ENCODE peak calls at places on chromosome 19, in ten cellular contexts. One of them, this sample, is unnamed.
A peak's percentile ranks its signal among the peaks of the same experiment; 100 is the strongest.

GRCh38 chr19:41098762-41099161 is 10.5 kb downstream of the CYP2A13 start:
- DNase-seq in activated T-cell treated with anti-CD3 and anti-CD28 coated beads, Interleukin-2, amount 50 U/mL, for 72 hours: no peak
- DNase-seq in immature natural killer cell: no peak
- DNase-seq in germinal center: no peak
- DNase-seq in substantia nigra: no peak
- DNase-seq in mesothelial cell of epicardium: no peak
- DNase-seq in AG09319: no peak
- DNase-seq in IMR-90: no peak
- DNase-seq in iris pigment epithelial cell: no peak
- DNase-seq in T-cell: no peak
- DNase-seq in this sample: no peak

GRCh38 chr19:33424181-33424580 is 50.7 kb downstream of the CEBPG start:
- DNase-seq in substantia nigra: no peak
- DNase-seq in germinal center: no peak
- DNase-seq in T-cell: no peak
- DNase-seq in immature natural killer cell: no peak
- DNase-seq in IMR-90: no peak
- DNase-seq in iris pigment epithelial cell: no peak
- DNase-seq in mesothelial cell of epicardium: no peak
- DNase-seq in AG09319: no peak
- DNase-seq in activated T-cell treated with anti-CD3 and anti-CD28 coated beads, Interleukin-2, amount 50 U/mL, for 72 hours: no peak
- DNase-seq in this sample: no peak

GRCh38 chr19:45558399-45558878 is 26.2 kb downstream of the OPA3 start:
- DNase-seq in immature natural killer cell: peak; percentile 43
- DNase-seq in germinal center: peak; percentile 92
- DNase-seq in IMR-90: peak; percentile 33
- DNase-seq in substantia nigra: peak; percentile 21
- DNase-seq in AG09319: no peak
- DNase-seq in T-cell: peak; percentile 68
- DNase-seq in iris pigment epithelial cell: peak; percentile 50
- DNase-seq in activated T-cell treated with anti-CD3 and anti-CD28 coated beads, Interleukin-2, amount 50 U/mL, for 72 hours: peak; percentile 80
- DNase-seq in mesothelial cell of epicardium: no peak
- DNase-seq in this sample: peak; percentile 94

GRCh38 chr19:40716031-40716654 is 543 bp downstream of the COQ8B start:
- DNase-seq in iris pigment epithelial cell: peak; percentile 91
- DNase-seq in immature natural killer cell: peak; percentile 29
- DNase-seq in IMR-90: peak; percentile 95
- DNase-seq in mesothelial cell of epicardium: peak; percentile 53
- DNase-seq in germinal center: peak; percentile 33
- DNase-seq in activated T-cell treated with anti-CD3 and anti-CD28 coated beads, Interleukin-2, amount 50 U/mL, for 72 hours: peak; percentile 86
- DNase-seq in T-cell: no peak
- DNase-seq in substantia nigra: no peak
- DNase-seq in AG09319: no peak
- DNase-seq in this sample: peak; percentile 73

GRCh38 chr19:22422220-22422619 is at the start of gene ZNF98:
- DNase-seq in activated T-cell treated with anti-CD3 and anti-CD28 coated beads, Interleukin-2, amount 50 U/mL, for 72 hours: no peak
- DNase-seq in T-cell: no peak
- DNase-seq in iris pigment epithelial cell: peak; percentile 8
- DNase-seq in IMR-90: no peak
- DNase-seq in AG09319: no peak
- DNase-seq in mesothelial cell of epicardium: no peak
- DNase-seq in germinal center: no peak
- DNase-seq in immature natural killer cell: no peak
- DNase-seq in substantia nigra: peak; percentile 6
- DNase-seq in this sample: no peak

GRCh38 chr19:52669586-52669985 is 31.4 kb upstream of the ZNF83 start:
- DNase-seq in iris pigment epithelial cell: no peak
- DNase-seq in T-cell: no peak
- DNase-seq in IMR-90: no peak
- DNase-seq in AG09319: no peak
- DNase-seq in germinal center: no peak
- DNase-seq in substantia nigra: no peak
- DNase-seq in immature natural killer cell: no peak
- DNase-seq in mesothelial cell of epicardium: no peak
- DNase-seq in activated T-cell treated with anti-CD3 and anti-CD28 coated beads, Interleukin-2, amount 50 U/mL, for 72 hours: no peak
- DNase-seq in this sample: no peak

GRCh38 chr19:1218751-1219567 is 13.4 kb downstream of the STK11 start:
- DNase-seq in substantia nigra: no peak
- DNase-seq in iris pigment epithelial cell: no peak
- DNase-seq in mesothelial cell of epicardium: no peak
- DNase-seq in germinal center: no peak
- DNase-seq in IMR-90: no peak
- DNase-seq in immature natural killer cell: no peak
- DNase-seq in AG09319: no peak
- DNase-seq in activated T-cell treated with anti-CD3 and anti-CD28 coated beads, Interleukin-2, amount 50 U/mL, for 72 hours: no peak
- DNase-seq in T-cell: no peak
- DNase-seq in this sample: no peak

GRCh38 chr19:1251503-1252220 is 3.3 kb downstream of the MIDN start:
- DNase-seq in iris pigment epithelial cell: peak; percentile 39
- DNase-seq in germinal center: no peak
- DNase-seq in activated T-cell treated with anti-CD3 and anti-CD28 coated beads, Interleukin-2, amount 50 U/mL, for 72 hours: peak; percentile 72
- DNase-seq in immature natural killer cell: peak; percentile 57
- DNase-seq in T-cell: no peak
- DNase-seq in AG09319: no peak
- DNase-seq in substantia nigra: peak; percentile 38
- DNase-seq in IMR-90: no peak
- DNase-seq in mesothelial cell of epicardium: no peak
- DNase-seq in this sample: peak; percentile 83

GRCh38 chr19:55392820-55393219 is 7.1 kb downstream of the RPL28 start:
- DNase-seq in mesothelial cell of epicardium: no peak
- DNase-seq in substantia nigra: no peak
- DNase-seq in iris pigment epithelial cell: no peak
- DNase-seq in immature natural killer cell: no peak
- DNase-seq in germinal center: no peak
- DNase-seq in AG09319: no peak
- DNase-seq in IMR-90: no peak
- DNase-seq in activated T-cell treated with anti-CD3 and anti-CD28 coated beads, Interleukin-2, amount 50 U/mL, for 72 hours: no peak
- DNase-seq in T-cell: no peak
- DNase-seq in this sample: no peak

GRCh38 chr19:12774588-12775555 is at the start of gene HOOK2:
- DNase-seq in T-cell: peak; percentile 39
- DNase-seq in activated T-cell treated with anti-CD3 and anti-CD28 coated beads, Interleukin-2, amount 50 U/mL, for 72 hours: peak; percentile 31
- DNase-seq in IMR-90: no peak
- DNase-seq in germinal center: no peak
- DNase-seq in substantia nigra: peak; percentile 55
- DNase-seq in mesothelial cell of epicardium: no peak
- DNase-seq in AG09319: no peak
- DNase-seq in iris pigment epithelial cell: no peak
- DNase-seq in immature natural killer cell: no peak
- DNase-seq in this sample: no peak

GRCh38 chr19:40671404-40671803 is 19.0 kb downstream of the NUMBL start:
- DNase-seq in iris pigment epithelial cell: no peak
- DNase-seq in germinal center: no peak
- DNase-seq in T-cell: no peak
- DNase-seq in substantia nigra: no peak
- DNase-seq in mesothelial cell of epicardium: no peak
- DNase-seq in activated T-cell treated with anti-CD3 and anti-CD28 coated beads, Interleukin-2, amount 50 U/mL, for 72 hours: no peak
- DNase-seq in IMR-90: no peak
- DNase-seq in immature natural killer cell: no peak
- DNase-seq in AG09319: no peak
- DNase-seq in this sample: no peak

GRCh38 chr19:5303208-5303607 is 37.4 kb downstream of the PTPRS start:
- DNase-seq in iris pigment epithelial cell: no peak
- DNase-seq in germinal center: no peak
- DNase-seq in immature natural killer cell: no peak
- DNase-seq in T-cell: no peak
- DNase-seq in IMR-90: no peak
- DNase-seq in mesothelial cell of epicardium: no peak
- DNase-seq in AG09319: no peak
- DNase-seq in activated T-cell treated with anti-CD3 and anti-CD28 coated beads, Interleukin-2, amount 50 U/mL, for 72 hours: no peak
- DNase-seq in substantia nigra: no peak
- DNase-seq in this sample: no peak

GRCh38 chr19:13732337-13732736 is 32.0 kb upstream of the MRI1 start:
- DNase-seq in immature natural killer cell: no peak
- DNase-seq in substantia nigra: no peak
- DNase-seq in mesothelial cell of epicardium: no peak
- DNase-seq in IMR-90: no peak
- DNase-seq in germinal center: no peak
- DNase-seq in T-cell: no peak
- DNase-seq in iris pigment epithelial cell: no peak
- DNase-seq in AG09319: no peak
- DNase-seq in activated T-cell treated with anti-CD3 and anti-CD28 coated beads, Interleukin-2, amount 50 U/mL, for 72 hours: no peak
- DNase-seq in this sample: no peak

GRCh38 chr19:16315825-16316505 is 8.7 kb upstream of the KLF2 start:
- DNase-seq in substantia nigra: no peak
- DNase-seq in T-cell: no peak
- DNase-seq in immature natural killer cell: no peak
- DNase-seq in AG09319: peak; percentile 97
- DNase-seq in activated T-cell treated with anti-CD3 and anti-CD28 coated beads, Interleukin-2, amount 50 U/mL, for 72 hours: no peak
- DNase-seq in mesothelial cell of epicardium: no peak
- DNase-seq in germinal center: no peak
- DNase-seq in iris pigment epithelial cell: peak; percentile 99
- DNase-seq in IMR-90: peak; percentile 99
- DNase-seq in this sample: no peak

GRCh38 chr19:29843180-29844051 is 31.6 kb downstream of the CCNE1 start:
- DNase-seq in T-cell: no peak
- DNase-seq in immature natural killer cell: no peak
- DNase-seq in activated T-cell treated with anti-CD3 and anti-CD28 coated beads, Interleukin-2, amount 50 U/mL, for 72 hours: peak; percentile 20
- DNase-seq in iris pigment epithelial cell: no peak
- DNase-seq in germinal center: no peak
- DNase-seq in mesothelial cell of epicardium: peak; percentile 40
- DNase-seq in AG09319: no peak
- DNase-seq in substantia nigra: peak; percentile 29
- DNase-seq in IMR-90: no peak
- DNase-seq in this sample: no peak

GRCh38 chr19:13492128-13492527 is 14.2 kb downstream of the CACNA1A start:
- DNase-seq in mesothelial cell of epicardium: no peak
- DNase-seq in germinal center: no peak
- DNase-seq in T-cell: no peak
- DNase-seq in immature natural killer cell: no peak
- DNase-seq in substantia nigra: no peak
- DNase-seq in IMR-90: peak; percentile 93
- DNase-seq in activated T-cell treated with anti-CD3 and anti-CD28 coated beads, Interleukin-2, amount 50 U/mL, for 72 hours: no peak
- DNase-seq in iris pigment epithelial cell: peak; percentile 76
- DNase-seq in AG09319: peak; percentile 56
- DNase-seq in this sample: no peak

GRCh38 chr19:3836887-3837286 is 32.0 kb downstream of the ZFR2 start:
- DNase-seq in activated T-cell treated with anti-CD3 and anti-CD28 coated beads, Interleukin-2, amount 50 U/mL, for 72 hours: no peak
- DNase-seq in T-cell: no peak
- DNase-seq in IMR-90: no peak
- DNase-seq in substantia nigra: no peak
- DNase-seq in AG09319: no peak
- DNase-seq in iris pigment epithelial cell: no peak
- DNase-seq in germinal center: no peak
- DNase-seq in mesothelial cell of epicardium: no peak
- DNase-seq in immature natural killer cell: no peak
- DNase-seq in this sample: no peak

GRCh38 chr19:4981681-4981958 is 12.7 kb downstream of the KDM4B start:
- DNase-seq in IMR-90: no peak
- DNase-seq in T-cell: no peak
- DNase-seq in germinal center: peak; percentile 70
- DNase-seq in iris pigment epithelial cell: no peak
- DNase-seq in immature natural killer cell: no peak
- DNase-seq in mesothelial cell of epicardium: no peak
- DNase-seq in substantia nigra: no peak
- DNase-seq in activated T-cell treated with anti-CD3 and anti-CD28 coated beads, Interleukin-2, amount 50 U/mL, for 72 hours: no peak
- DNase-seq in AG09319: no peak
- DNase-seq in this sample: peak; percentile 48

GRCh38 chr19:7742991-7743390 is 4.3 kb downstream of the CD209 start:
- DNase-seq in AG09319: no peak
- DNase-seq in IMR-90: no peak
- DNase-seq in substantia nigra: no peak
- DNase-seq in activated T-cell treated with anti-CD3 and anti-CD28 coated beads, Interleukin-2, amount 50 U/mL, for 72 hours: no peak
- DNase-seq in T-cell: no peak
- DNase-seq in iris pigment epithelial cell: no peak
- DNase-seq in mesothelial cell of epicardium: no peak
- DNase-seq in immature natural killer cell: no peak
- DNase-seq in germinal center: no peak
- DNase-seq in this sample: no peak

GRCh38 chr19:35207391-35207871 is 21.1 kb downstream of the FAM187B start:
- DNase-seq in AG09319: no peak
- DNase-seq in T-cell: peak; percentile 15
- DNase-seq in iris pigment epithelial cell: no peak
- DNase-seq in IMR-90: no peak
- DNase-seq in substantia nigra: no peak
- DNase-seq in mesothelial cell of epicardium: no peak
- DNase-seq in immature natural killer cell: no peak
- DNase-seq in germinal center: no peak
- DNase-seq in activated T-cell treated with anti-CD3 and anti-CD28 coated beads, Interleukin-2, amount 50 U/mL, for 72 hours: no peak
- DNase-seq in this sample: no peak

GRCh38 chr19:5023128-5023571 is 54.2 kb downstream of the KDM4B start:
- DNase-seq in activated T-cell treated with anti-CD3 and anti-CD28 coated beads, Interleukin-2, amount 50 U/mL, for 72 hours: no peak
- DNase-seq in AG09319: no peak
- DNase-seq in T-cell: no peak
- DNase-seq in iris pigment epithelial cell: no peak
- DNase-seq in germinal center: no peak
- DNase-seq in IMR-90: no peak
- DNase-seq in immature natural killer cell: no peak
- DNase-seq in mesothelial cell of epicardium: no peak
- DNase-seq in substantia nigra: peak; percentile 46
- DNase-seq in this sample: no peak

GRCh38 chr19:49786432-49786831 is 19.6 kb downstream of the AP2A1 start:
- DNase-seq in germinal center: no peak
- DNase-seq in activated T-cell treated with anti-CD3 and anti-CD28 coated beads, Interleukin-2, amount 50 U/mL, for 72 hours: no peak
- DNase-seq in AG09319: peak; percentile 20
- DNase-seq in immature natural killer cell: no peak
- DNase-seq in T-cell: no peak
- DNase-seq in substantia nigra: no peak
- DNase-seq in iris pigment epithelial cell: peak; percentile 60
- DNase-seq in mesothelial cell of epicardium: no peak
- DNase-seq in IMR-90: peak; percentile 53
- DNase-seq in this sample: no peak

GRCh38 chr19:7705387-7706187 is 3.7 kb upstream of the FCER2 start:
- DNase-seq in mesothelial cell of epicardium: no peak
- DNase-seq in T-cell: peak; percentile 77
- DNase-seq in activated T-cell treated with anti-CD3 and anti-CD28 coated beads, Interleukin-2, amount 50 U/mL, for 72 hours: peak; percentile 86
- DNase-seq in AG09319: no peak
- DNase-seq in germinal center: peak; percentile 69
- DNase-seq in iris pigment epithelial cell: no peak
- DNase-seq in IMR-90: no peak
- DNase-seq in immature natural killer cell: peak; percentile 47
- DNase-seq in substantia nigra: no peak
- DNase-seq in this sample: no peak

GRCh38 chr19:19651076-19651475 is 7.6 kb upstream of the GMIP start:
- DNase-seq in substantia nigra: peak; percentile 69
- DNase-seq in germinal center: no peak
- DNase-seq in immature natural killer cell: no peak
- DNase-seq in iris pigment epithelial cell: no peak
- DNase-seq in IMR-90: no peak
- DNase-seq in activated T-cell treated with anti-CD3 and anti-CD28 coated beads, Interleukin-2, amount 50 U/mL, for 72 hours: no peak
- DNase-seq in T-cell: no peak
- DNase-seq in AG09319: no peak
- DNase-seq in mesothelial cell of epicardium: no peak
- DNase-seq in this sample: no peak

GRCh38 chr19:16117594-16118033 is 5.9 kb downstream of the RAB8A start:
- DNase-seq in T-cell: no peak
- DNase-seq in AG09319: no peak
- DNase-seq in immature natural killer cell: no peak
- DNase-seq in activated T-cell treated with anti-CD3 and anti-CD28 coated beads, Interleukin-2, amount 50 U/mL, for 72 hours: no peak
- DNase-seq in IMR-90: no peak
- DNase-seq in substantia nigra: no peak
- DNase-seq in mesothelial cell of epicardium: no peak
- DNase-seq in germinal center: peak; percentile 66
- DNase-seq in iris pigment epithelial cell: no peak
- DNase-seq in this sample: peak; percentile 83

GRCh38 chr19:51777570-51778460 is 16.8 kb downstream of the FPR2 start:
- DNase-seq in substantia nigra: peak; percentile 47
- DNase-seq in germinal center: peak; percentile 38
- DNase-seq in T-cell: peak; percentile 24
- DNase-seq in AG09319: peak; percentile 68
- DNase-seq in immature natural killer cell: peak; percentile 26
- DNase-seq in iris pigment epithelial cell: peak; percentile 84
- DNase-seq in IMR-90: peak; percentile 80
- DNase-seq in activated T-cell treated with anti-CD3 and anti-CD28 coated beads, Interleukin-2, amount 50 U/mL, for 72 hours: peak; percentile 44
- DNase-seq in mesothelial cell of epicardium: peak; percentile 28
- DNase-seq in this sample: peak; percentile 93

GRCh38 chr19:13872339-13872694 is 4.6 kb upstream of the NANOS3 start:
- DNase-seq in mesothelial cell of epicardium: no peak
- DNase-seq in substantia nigra: no peak
- DNase-seq in AG09319: no peak
- DNase-seq in T-cell: no peak
- DNase-seq in iris pigment epithelial cell: no peak
- DNase-seq in immature natural killer cell: no peak
- DNase-seq in activated T-cell treated with anti-CD3 and anti-CD28 coated beads, Interleukin-2, amount 50 U/mL, for 72 hours: no peak
- DNase-seq in germinal center: no peak
- DNase-seq in IMR-90: no peak
- DNase-seq in this sample: no peak

GRCh38 chr19:50414850-50415660 is 3.7 kb upstream of the SPIB start:
- DNase-seq in activated T-cell treated with anti-CD3 and anti-CD28 coated beads, Interleukin-2, amount 50 U/mL, for 72 hours: peak; percentile 75
- DNase-seq in substantia nigra: peak; percentile 31
- DNase-seq in germinal center: peak; percentile 90
- DNase-seq in immature natural killer cell: peak; percentile 58
- DNase-seq in iris pigment epithelial cell: peak; percentile 62
- DNase-seq in T-cell: peak; percentile 65
- DNase-seq in IMR-90: peak; percentile 54
- DNase-seq in mesothelial cell of epicardium: peak; percentile 68
- DNase-seq in AG09319: peak; percentile 16
- DNase-seq in this sample: peak; percentile 98